ENCODE peak calls at places on chromosome 14, in six cellular contexts. One of them, this sample, is unnamed.

GRCh38 chr14:104218361-104219180 is 80.2 kb downstream of the KIF26A start:
- DNase-seq in hepatocyte: no peak
- DNase-seq in Caco-2: no peak
- DNase-seq in ovary: peak; percentile 15
- DNase-seq in astrocyte of the spinal cord: no peak
- DNase-seq in tibial artery: no peak
- DNase-seq in this sample: no peak

GRCh38 chr14:102097441-102098135 is 10.7 kb upstream of the HSP90AA1 start:
- DNase-seq in Caco-2: peak; percentile 89
- DNase-seq in hepatocyte: peak; percentile 41
- DNase-seq in ovary: no peak
- DNase-seq in astrocyte of the spinal cord: no peak
- DNase-seq in tibial artery: no peak
- DNase-seq in this sample: no peak

GRCh38 chr14:73323889-73324535 is 86.7 kb downstream of the PAPLN start:
- DNase-seq in hepatocyte: no peak
- DNase-seq in ovary: no peak
- DNase-seq in tibial artery: no peak
- DNase-seq in astrocyte of the spinal cord: no peak
- DNase-seq in Caco-2: peak; percentile 72
- DNase-seq in this sample: no peak

GRCh38 chr14:32576088-32576795 is 247.1 kb downstream of the AKAP6 start:
- DNase-seq in astrocyte of the spinal cord: peak; percentile 69
- DNase-seq in ovary: peak; percentile 45
- DNase-seq in Caco-2: no peak
- DNase-seq in tibial artery: peak; percentile 37
- DNase-seq in hepatocyte: peak; percentile 83
- DNase-seq in this sample: peak; percentile 22

GRCh38 chr14:21880918-21881317 is 207.3 kb upstream of the OR4E1 start:
- DNase-seq in astrocyte of the spinal cord: no peak
- DNase-seq in ovary: no peak
- DNase-seq in Caco-2: no peak
- DNase-seq in tibial artery: no peak
- DNase-seq in hepatocyte: no peak
- DNase-seq in this sample: no peak

GRCh38 chr14:50801706-50802105 is 29.3 kb downstream of the NIN start:
- DNase-seq in Caco-2: no peak
- DNase-seq in tibial artery: no peak
- DNase-seq in ovary: no peak
- DNase-seq in astrocyte of the spinal cord: peak; percentile 59
- DNase-seq in hepatocyte: no peak
- DNase-seq in this sample: no peak

GRCh38 chr14:77962731-77963520 is 163.0 kb downstream of the ADCK1 start:
- DNase-seq in tibial artery: no peak
- DNase-seq in hepatocyte: no peak
- DNase-seq in ovary: no peak
- DNase-seq in Caco-2: no peak
- DNase-seq in astrocyte of the spinal cord: no peak
- DNase-seq in this sample: no peak

GRCh38 chr14:100442036-100442435 is 118.9 kb downstream of the SLC25A47 start:
- DNase-seq in Caco-2: no peak
- DNase-seq in ovary: no peak
- DNase-seq in astrocyte of the spinal cord: no peak
- DNase-seq in tibial artery: no peak
- DNase-seq in hepatocyte: no peak
- DNase-seq in this sample: no peak

GRCh38 chr14:52222901-52223300 is 44.6 kb upstream of the PTGDR start:
- DNase-seq in ovary: no peak
- DNase-seq in Caco-2: no peak
- DNase-seq in tibial artery: no peak
- DNase-seq in astrocyte of the spinal cord: no peak
- DNase-seq in hepatocyte: no peak
- DNase-seq in this sample: no peak

GRCh38 chr14:99572173-99572999 is 31.6 kb downstream of the CCDC85C start:
- DNase-seq in ovary: no peak
- DNase-seq in hepatocyte: peak; percentile 67
- DNase-seq in Caco-2: no peak
- DNase-seq in astrocyte of the spinal cord: no peak
- DNase-seq in tibial artery: no peak
- DNase-seq in this sample: no peak

GRCh38 chr14:103624860-103625259 is 4.2 kb upstream of the KLC1 start:
- DNase-seq in tibial artery: peak; percentile 84
- DNase-seq in ovary: no peak
- DNase-seq in Caco-2: peak; percentile 70
- DNase-seq in hepatocyte: peak; percentile 53
- DNase-seq in astrocyte of the spinal cord: peak; percentile 36
- DNase-seq in this sample: no peak

GRCh38 chr14:33796356-33796755 is 154.5 kb downstream of the EGLN3 start:
- DNase-seq in hepatocyte: no peak
- DNase-seq in tibial artery: no peak
- DNase-seq in ovary: no peak
- DNase-seq in Caco-2: no peak
- DNase-seq in astrocyte of the spinal cord: peak; percentile 71
- DNase-seq in this sample: no peak

GRCh38 chr14:75277000-75277795 is 1.4 kb upstream of the FOS start:
- DNase-seq in Caco-2: peak; percentile 83
- DNase-seq in astrocyte of the spinal cord: peak; percentile 95
- DNase-seq in hepatocyte: peak; percentile 96
- DNase-seq in tibial artery: peak; percentile 94
- DNase-seq in ovary: peak; percentile 91
- DNase-seq in this sample: peak; percentile 77

GRCh38 chr14:30382221-30382620 is 176.7 kb upstream of the G2E3 start:
- DNase-seq in ovary: no peak
- DNase-seq in hepatocyte: no peak
- DNase-seq in Caco-2: no peak
- DNase-seq in tibial artery: no peak
- DNase-seq in astrocyte of the spinal cord: no peak
- DNase-seq in this sample: no peak

GRCh38 chr14:31933716-31934115 is 143.4 kb upstream of the ARHGAP5 start:
- DNase-seq in astrocyte of the spinal cord: peak; percentile 36
- DNase-seq in ovary: no peak
- DNase-seq in tibial artery: no peak
- DNase-seq in Caco-2: no peak
- DNase-seq in hepatocyte: no peak
- DNase-seq in this sample: no peak

GRCh38 chr14:54582334-54582733 is 15.4 kb downstream of the SAMD4A start:
- DNase-seq in tibial artery: no peak
- DNase-seq in Caco-2: no peak
- DNase-seq in hepatocyte: no peak
- DNase-seq in astrocyte of the spinal cord: no peak
- DNase-seq in ovary: no peak
- DNase-seq in this sample: no peak

GRCh38 chr14:100017578-100017977 is 47.6 kb upstream of the EVL start:
- DNase-seq in hepatocyte: no peak
- DNase-seq in Caco-2: no peak
- DNase-seq in astrocyte of the spinal cord: no peak
- DNase-seq in ovary: no peak
- DNase-seq in tibial artery: no peak
- DNase-seq in this sample: no peak

GRCh38 chr14:60106341-60106740 is 14.6 kb downstream of the PCNX4 start:
- DNase-seq in astrocyte of the spinal cord: peak; percentile 57
- DNase-seq in hepatocyte: peak; percentile 35
- DNase-seq in tibial artery: peak; percentile 41
- DNase-seq in Caco-2: no peak
- DNase-seq in ovary: no peak
- DNase-seq in this sample: no peak

GRCh38 chr14:77023001-77023996 is 5.2 kb downstream of the IRF2BPL start:
- DNase-seq in astrocyte of the spinal cord: peak; percentile 50
- DNase-seq in Caco-2: peak; percentile 89
- DNase-seq in hepatocyte: peak; percentile 85
- DNase-seq in tibial artery: peak; percentile 48
- DNase-seq in ovary: peak; percentile 77
- DNase-seq in this sample: no peak

GRCh38 chr14:72512925-72513324 is 381.0 kb downstream of the DPF3 start:
- DNase-seq in hepatocyte: no peak
- DNase-seq in ovary: no peak
- DNase-seq in Caco-2: no peak
- DNase-seq in astrocyte of the spinal cord: no peak
- DNase-seq in tibial artery: no peak
- DNase-seq in this sample: no peak

GRCh38 chr14:81147140-81147897 is 73.4 kb downstream of the GTF2A1 start:
- DNase-seq in ovary: no peak
- DNase-seq in hepatocyte: no peak
- DNase-seq in Caco-2: no peak
- DNase-seq in astrocyte of the spinal cord: no peak
- DNase-seq in tibial artery: no peak
- DNase-seq in this sample: no peak

GRCh38 chr14:64422753-64423152 is 34.6 kb downstream of the MTHFD1 start:
- DNase-seq in ovary: no peak
- DNase-seq in tibial artery: no peak
- DNase-seq in astrocyte of the spinal cord: no peak
- DNase-seq in Caco-2: no peak
- DNase-seq in hepatocyte: no peak
- DNase-seq in this sample: no peak

GRCh38 chr14:100580316-100581227 is 6.6 kb downstream of the BEGAIN start:
- DNase-seq in tibial artery: no peak
- DNase-seq in Caco-2: peak; percentile 20
- DNase-seq in hepatocyte: no peak
- DNase-seq in astrocyte of the spinal cord: no peak
- DNase-seq in ovary: peak; percentile 18
- DNase-seq in this sample: no peak

DNA sequence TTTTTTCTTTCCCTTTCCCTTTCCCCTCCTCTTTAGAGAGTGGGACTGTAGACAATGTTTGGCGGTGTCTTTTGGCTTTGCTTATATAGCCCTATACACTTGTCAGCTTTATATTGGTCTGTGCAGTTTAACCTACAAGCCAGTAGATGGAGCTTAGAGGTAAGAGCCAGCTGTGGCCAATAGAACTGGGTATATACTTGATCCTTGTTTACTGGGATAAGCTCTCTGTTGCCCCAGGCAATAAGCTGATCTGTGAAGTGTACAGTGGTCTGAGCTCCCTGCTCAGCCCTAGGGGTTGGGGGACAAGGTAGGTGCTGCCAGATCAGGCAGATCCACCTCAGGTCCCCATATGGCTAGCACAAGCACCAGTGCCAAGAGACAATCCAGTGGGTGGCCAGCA is 434.1 kb downstream of the NOVA1 start:
- DNase-seq in astrocyte of the spinal cord: peak; percentile 36
- DNase-seq in tibial artery: no peak
- DNase-seq in ovary: no peak
- DNase-seq in Caco-2: peak; percentile 29
- DNase-seq in hepatocyte: peak; percentile 55
- DNase-seq in this sample: no peak
- TF ChIP-seq CTCF in astrocyte of the spinal cord: peak; percentile 62
- TF ChIP-seq CTCF in tibial artery: no peak
- TF ChIP-seq CTCF in ovary: no peak
- TF ChIP-seq CTCF in Caco-2: peak; percentile 43
- TF ChIP-seq CTCF in hepatocyte: peak; percentile 57
- TF ChIP-seq CTCF in this sample: no peak

DNA sequence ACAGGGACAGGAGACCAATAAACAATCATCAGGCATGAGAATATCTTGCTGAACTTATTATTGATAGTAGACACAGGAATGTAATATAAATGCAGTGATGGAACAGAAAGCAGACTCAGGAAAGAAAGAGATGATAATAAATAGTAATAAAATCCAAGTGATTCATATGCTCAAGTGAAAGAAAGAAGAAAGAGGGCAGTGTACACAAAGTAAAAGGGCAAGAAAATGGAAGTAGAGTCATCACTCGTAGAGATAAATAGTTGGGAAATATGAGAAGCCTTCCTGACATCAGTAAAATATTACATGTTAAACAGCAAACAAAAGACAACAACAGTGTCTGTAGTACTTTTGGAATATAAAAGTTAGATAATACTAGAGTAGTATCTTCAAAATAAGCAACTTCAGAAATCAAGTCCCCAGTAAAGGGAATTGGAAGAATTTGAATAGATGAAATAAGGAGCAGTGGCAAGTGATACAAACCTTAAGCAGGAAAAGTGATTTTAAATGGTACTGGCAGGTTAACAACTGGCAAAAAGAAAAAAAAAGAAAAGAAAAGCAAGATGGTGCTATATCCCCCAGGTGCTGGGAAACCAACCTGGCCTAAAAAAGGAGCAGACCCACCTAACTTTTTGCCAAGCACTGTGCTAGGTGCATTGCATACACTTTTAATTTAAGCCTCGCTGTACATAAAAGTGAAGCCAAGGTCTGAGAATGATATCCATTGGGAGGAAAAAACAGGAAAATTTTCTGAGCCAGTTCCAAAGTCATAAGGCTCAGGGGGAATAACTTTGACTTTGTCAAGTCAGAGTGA is 412.5 kb downstream of the RAD51B start:
- DNase-seq in ovary: no peak
- DNase-seq in hepatocyte: no peak
- DNase-seq in astrocyte of the spinal cord: peak; percentile 56
- DNase-seq in tibial artery: no peak
- DNase-seq in Caco-2: no peak
- DNase-seq in this sample: no peak
- TF ChIP-seq CTCF in ovary: no peak
- TF ChIP-seq CTCF in hepatocyte: no peak
- TF ChIP-seq CTCF in astrocyte of the spinal cord: no peak
- TF ChIP-seq CTCF in tibial artery: no peak
- TF ChIP-seq CTCF in Caco-2: no peak
- TF ChIP-seq CTCF in this sample: no peak

DNA sequence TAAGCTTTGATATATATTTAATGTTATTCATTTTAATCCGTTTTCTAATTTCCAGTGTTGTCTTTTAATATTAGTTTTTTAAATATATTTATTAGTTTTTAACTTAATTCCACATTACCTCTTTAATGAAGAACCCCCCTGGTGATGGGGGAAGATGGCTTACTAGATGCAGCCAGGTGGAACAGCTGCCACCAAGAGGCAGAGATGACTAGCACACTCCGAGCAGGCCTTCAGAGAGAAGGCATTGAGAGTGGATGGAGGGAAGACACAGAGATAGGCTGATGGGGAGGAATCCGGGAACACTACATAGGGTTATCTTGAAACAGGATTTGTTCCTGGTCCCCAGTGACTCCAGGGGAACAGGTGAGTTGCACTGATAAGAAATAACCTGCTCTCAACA is 771.6 kb downstream of the LRFN5 start:
- DNase-seq in tibial artery: no peak
- DNase-seq in ovary: no peak
- DNase-seq in hepatocyte: no peak
- DNase-seq in astrocyte of the spinal cord: no peak
- DNase-seq in Caco-2: no peak
- DNase-seq in this sample: no peak
- TF ChIP-seq CTCF in tibial artery: no peak
- TF ChIP-seq CTCF in ovary: no peak
- TF ChIP-seq CTCF in hepatocyte: no peak
- TF ChIP-seq CTCF in astrocyte of the spinal cord: no peak
- TF ChIP-seq CTCF in Caco-2: no peak
- TF ChIP-seq CTCF in this sample: no peak

GRCh38 chr14:25833341-25834121 is 764.3 kb downstream of the NOVA1 start:
- DNase-seq in hepatocyte: peak; percentile 72
- DNase-seq in tibial artery: no peak
- DNase-seq in astrocyte of the spinal cord: peak; percentile 29
- DNase-seq in ovary: peak; percentile 27
- DNase-seq in Caco-2: peak; percentile 44
- DNase-seq in this sample: no peak
- TF ChIP-seq CTCF in hepatocyte: peak; percentile 71
- TF ChIP-seq CTCF in tibial artery: no peak
- TF ChIP-seq CTCF in astrocyte of the spinal cord: peak; percentile 55
- TF ChIP-seq CTCF in ovary: no peak
- TF ChIP-seq CTCF in Caco-2: peak; percentile 71
- TF ChIP-seq CTCF in this sample: no peak

GRCh38 chr14:105529506-105530445 is 3.4 kb downstream of the TMEM121 start:
- DNase-seq in ovary: no peak
- DNase-seq in Caco-2: no peak
- DNase-seq in astrocyte of the spinal cord: no peak
- DNase-seq in hepatocyte: peak; percentile 2
- DNase-seq in tibial artery: no peak
- DNase-seq in this sample: peak; percentile 47
- TF ChIP-seq CTCF in ovary: no peak
- TF ChIP-seq CTCF in Caco-2: no peak
- TF ChIP-seq CTCF in astrocyte of the spinal cord: no peak
- TF ChIP-seq CTCF in hepatocyte: no peak
- TF ChIP-seq CTCF in tibial artery: no peak
- TF ChIP-seq CTCF in this sample: no peak